ENCODE peak calls at places on chromosome 5, in nine cellular contexts. A is heart left ventricle, I is esophagus squamous epithelium, Z is A549, M is endothelial cell of umbilical vein, Q is stomach, H is IMR-90, S is transverse colon, R is H54. T is an unnamed sample.

GRCh38 chr5:173172166-173172565 is 27.8 kb downstream of the BNIP1 start:
- DNase-seq in A (no peak), Q (no peak), M (no peak), Z (no peak), H (no peak), S (no peak), I (no peak), R (no peak), T (no peak)

GRCh38 chr5:84403773-84404172 is 19.1 kb upstream of the EDIL3 start:
- DNase-seq in I (no peak), S (no peak), R (peak; percentile 50), Z (no peak), Q (no peak), H (peak; percentile 97), A (no peak), M (peak; percentile 37), T (no peak)

GRCh38 chr5:101977729-101978345 is 318.2 kb downstream of the SLCO4C1 start:
- DNase-seq in Q (no peak), Z (peak; percentile 23), I (no peak), A (no peak), M (peak; percentile 43), H (peak; percentile 13), S (no peak), R (peak; percentile 4), T (peak; percentile 14)

GRCh38 chr5:107968998-107969397 is 298.3 kb upstream of the EFNA5 start:
- DNase-seq in S (no peak), M (peak; percentile 72), Q (no peak), R (no peak), A (no peak), Z (no peak), I (no peak), H (peak; percentile 56), T (no peak)

GRCh38 chr5:175573493-175574269 is 84.2 kb upstream of the HRH2 start:
- DNase-seq in Q (no peak), S (no peak), I (no peak), Z (no peak), H (no peak), R (no peak), A (no peak), M (no peak), T (no peak)

GRCh38 chr5:148384389-148384756 is 615 bp downstream of the FBXO38 start:
- DNase-seq in M (no peak), H (no peak), Z (peak; percentile 2), R (no peak), Q (no peak), S (no peak), A (no peak), I (no peak), T (no peak)

GRCh38 chr5:17180957-17181723 is 36.3 kb upstream of the BASP1 start:
- DNase-seq in I (no peak), R (peak; percentile 76), H (peak; percentile 100), M (peak; percentile 74), Q (no peak), Z (peak; percentile 72), A (no peak), S (no peak), T (no peak)

GRCh38 chr5:78699565-78700143 is 51.1 kb upstream of the LHFPL2 start:
- DNase-seq in R (peak; percentile 49), I (no peak), H (peak; percentile 97), Q (peak; percentile 57), Z (peak; percentile 76), S (peak; percentile 47), A (no peak), M (peak; percentile 56), T (peak; percentile 34)

GRCh38 chr5:87413116-87413645 is 451 bp upstream of the CCNH start:
- DNase-seq in H (no peak), A (no peak), M (no peak), Q (no peak), S (no peak), R (no peak), I (no peak), Z (no peak), T (no peak)

GRCh38 chr5:172496671-172497371 is 42.5 kb upstream of the SH3PXD2B start:
- DNase-seq in H (no peak), A (peak; percentile 71), Z (no peak), Q (no peak), M (peak; percentile 43), I (no peak), R (no peak), S (no peak), T (no peak)

GRCh38 chr5:38207343-38207742 is 51.0 kb upstream of the EGFLAM start:
- DNase-seq in Z (no peak), R (no peak), S (no peak), H (peak; percentile 0), I (no peak), Q (no peak), A (no peak), M (no peak), T (no peak)

GRCh38 chr5:68565427-68565826 is 349.9 kb downstream of the PIK3R1 start:
- DNase-seq in Z (no peak), R (no peak), A (no peak), I (no peak), S (no peak), H (no peak), Q (no peak), M (no peak), T (no peak)

GRCh38 chr5:68557162-68557936 is 341.8 kb downstream of the PIK3R1 start:
- DNase-seq in I (no peak), Z (no peak), Q (no peak), H (peak; percentile 28), A (no peak), S (no peak), R (no peak), M (no peak), T (no peak)

DNA sequence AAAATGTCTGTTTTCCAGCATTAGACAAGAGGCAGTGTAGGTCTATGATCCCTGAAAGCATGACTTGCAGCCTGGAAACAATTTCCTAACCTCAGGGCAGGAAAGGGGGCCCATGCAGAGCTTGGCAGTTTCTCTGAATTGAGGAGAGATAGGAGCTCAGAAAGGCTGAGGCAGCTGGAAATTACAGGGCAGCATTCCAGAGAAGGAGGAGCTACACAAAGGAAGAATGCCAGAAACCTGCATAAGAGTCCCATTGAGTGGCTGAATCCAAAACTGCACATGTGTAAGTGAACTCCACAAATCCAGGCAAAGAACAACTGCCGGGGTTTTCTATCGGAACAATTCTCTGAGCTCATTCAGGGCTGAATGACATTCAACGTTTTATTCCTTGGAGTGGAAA is 346.8 kb downstream of the PIK3R1 start:
- DNase-seq in M (no peak), Q (peak; percentile 67), I (no peak), H (peak; percentile 44), Z (no peak), R (no peak), A (peak; percentile 60), S (no peak), T (no peak)
- TF ChIP-seq POLR2A in M (no peak), Q (no peak), I (no peak), H (no peak), Z (no peak), R (no peak), A (no peak), S (no peak), T (no peak)

GRCh38 chr5:36744678-36745659 is 131.6 kb upstream of the NIPBL start:
- DNase-seq in I (no peak), R (peak; percentile 83), Z (peak; percentile 86), S (peak; percentile 93), M (peak; percentile 68), Q (peak; percentile 94), A (peak; percentile 46), H (peak; percentile 63), T (peak; percentile 70)

GRCh38 chr5:36740259-36740898 is 134.0 kb downstream of the SLC1A3 start:
- DNase-seq in S (no peak), Z (no peak), A (no peak), Q (peak; percentile 43), M (no peak), H (peak; percentile 71), I (no peak), R (no peak), T (peak; percentile 73)

GRCh38 chr5:36741138-36741537 is 134.7 kb downstream of the SLC1A3 start:
- DNase-seq in A (no peak), S (no peak), I (no peak), Z (no peak), Q (peak; percentile 86), R (no peak), H (peak; percentile 39), M (no peak), T (no peak)

GRCh38 chr5:36744041-36744677 is 132.4 kb upstream of the NIPBL start:
- DNase-seq in A (no peak), S (no peak), M (no peak), I (no peak), R (no peak), Q (no peak), Z (no peak), H (no peak), T (peak; percentile 46)

GRCh38 chr5:36739751-36740221 is 133.4 kb downstream of the SLC1A3 start:
- DNase-seq in A (peak; percentile 18), I (no peak), Q (peak; percentile 85), M (peak; percentile 80), Z (peak; percentile 47), H (peak; percentile 69), S (peak; percentile 86), R (peak; percentile 46), T (peak; percentile 93)
- TF ChIP-seq POLR2A in A (no peak), I (no peak), Q (no peak), M (no peak), Z (no peak), H (no peak), S (no peak), R (no peak), T (no peak)

GRCh38 chr5:93916872-93917271 is 175.5 kb upstream of the POU5F2 start:
- DNase-seq in Q (no peak), H (no peak), A (no peak), M (no peak), Z (no peak), I (no peak), R (no peak), S (no peak), T (no peak)
- TF ChIP-seq POLR2A in Q (no peak), H (no peak), A (no peak), M (no peak), Z (no peak), I (no peak), R (no peak), S (no peak), T (no peak)

GRCh38 chr5:168489059-168489458 is 2.8 kb downstream of the RARS1 start:
- DNase-seq in I (no peak), Q (no peak), Z (no peak), R (no peak), A (no peak), M (no peak), S (no peak), H (no peak), T (no peak)

GRCh38 chr5:168482361-168482760 is 3.9 kb upstream of the RARS1 start:
- DNase-seq in Z (no peak), S (no peak), I (no peak), M (no peak), A (no peak), R (no peak), H (no peak), Q (no peak), T (no peak)

GRCh38 chr5:168480601-168481000 is 5.7 kb upstream of the RARS1 start:
- DNase-seq in M (no peak), I (no peak), A (no peak), S (no peak), Z (no peak), R (no peak), Q (no peak), H (no peak), T (no peak)

GRCh38 chr5:168481330-168481788 is 4.9 kb upstream of the RARS1 start:
- DNase-seq in A (no peak), Q (no peak), I (no peak), H (no peak), S (peak; percentile 13), R (no peak), M (no peak), Z (no peak), T (no peak)

GRCh38 chr5:168486136-168486879 is at the start of gene RARS1:
- DNase-seq in Q (peak; percentile 94), I (peak; percentile 22), M (peak; percentile 94), R (peak; percentile 86), S (peak; percentile 95), A (peak; percentile 94), H (peak; percentile 94), Z (peak; percentile 94), T (peak; percentile 94)
- TF ChIP-seq POLR2A in Q (no peak), I (peak; percentile 77), M (peak; percentile 94), R (peak; percentile 99), S (peak; percentile 88), A (no peak), H (peak; percentile 91), Z (peak; percentile 98), T (peak; percentile 93)